ENCODE peak calls at places on chromosomes 5 and 9, in eight cellular contexts. Q is GDM1; D is Daoy; L is neural crest cell; B is GM06990; A is NB4; M is Kasumi-1; N is stimulated activated CD8-positive, alpha-beta memory T cell treated with anti-CD3 and anti-CD28 coated beads, Interleukin-7, amount 100 ng/mL, for 48 hours. C is an unnamed sample.
A peak's percentile ranks its signal among the peaks of the same experiment; 100 is the strongest.

GRCh38 chr5:135891804-135892203 is 3.8 kb downstream of the IL9 start:
- DNase-seq in B (no peak), L (peak; percentile 18), A (peak; percentile 17), D (peak; percentile 40), Q (no peak), M (peak; percentile 3), N (no peak), C (no peak)

GRCh38 chr5:6202113-6202512 is 176.2 kb downstream of the MED10 start:
- DNase-seq in A (no peak), L (no peak), B (no peak), M (no peak), Q (no peak), N (no peak), D (no peak), C (no peak)

GRCh38 chr9:82599550-82599949 is 463.4 kb downstream of the RASEF start:
- DNase-seq in A (no peak), D (no peak), N (no peak), M (no peak), Q (no peak), L (no peak), B (no peak), C (no peak)

GRCh38 chr5:117473075-117473595 is 898.5 kb upstream of the SEMA6A start:
- DNase-seq in Q (no peak), N (no peak), L (no peak), D (no peak), A (no peak), M (no peak), B (no peak), C (no peak)

GRCh38 chr5:105905392-105905791 is 1765.3 kb downstream of the EFNA5 start:
- DNase-seq in D (no peak), L (no peak), N (no peak), B (no peak), A (no peak), M (no peak), Q (no peak), C (no peak)

GRCh38 chr5:126383246-126383645 is 40.0 kb upstream of the GRAMD2B start:
- DNase-seq in A (no peak), D (peak; percentile 45), N (no peak), Q (no peak), L (no peak), M (no peak), B (no peak), C (no peak)

GRCh38 chr9:126126807-126127206 is 199.8 kb upstream of the MVB12B start:
- DNase-seq in A (no peak), L (no peak), D (no peak), Q (no peak), M (no peak), B (no peak), N (no peak), C (no peak)

GRCh38 chr5:68181039-68181599 is 34.4 kb upstream of the PIK3R1 start:
- DNase-seq in D (no peak), N (no peak), Q (no peak), A (no peak), B (no peak), L (no peak), M (no peak), C (no peak)

GRCh38 chr9:136366826-136367225 is 3.3 kb upstream of the DNLZ start:
- DNase-seq in Q (no peak), B (no peak), D (no peak), A (no peak), M (no peak), L (no peak), N (no peak), C (no peak)

GRCh38 chr9:76718166-76718565 is 46.1 kb upstream of the PCA3 start:
- DNase-seq in L (no peak), D (no peak), B (no peak), Q (no peak), N (no peak), M (no peak), A (peak; percentile 9), C (no peak)

GRCh38 chr5:177231479-177232250 is 71.9 kb downstream of the RAB24 start:
- DNase-seq in L (no peak), B (no peak), A (no peak), D (no peak), N (no peak), M (no peak), Q (no peak), C (no peak)

GRCh38 chr5:93497101-93497500 is 83.9 kb downstream of the NR2F1-AS1 start:
- DNase-seq in B (no peak), Q (no peak), L (no peak), D (peak; percentile 36), N (no peak), A (no peak), M (no peak), C (no peak)

GRCh38 chr9:131738838-131739191 is 1.1 kb downstream of the RAPGEF1 start:
- DNase-seq in M (no peak), B (no peak), A (no peak), N (no peak), L (peak; percentile 8), D (no peak), Q (no peak), C (peak; percentile 24)

GRCh38 chr9:94097788-94098413 is 13.6 kb downstream of the PTPDC1 start:
- DNase-seq in B (no peak), L (no peak), A (no peak), D (peak; percentile 84), N (no peak), Q (no peak), M (no peak), C (no peak)

GRCh38 chr5:35089688-35090314 is 42.1 kb upstream of the AGXT2 start:
- DNase-seq in Q (peak; percentile 11), B (peak; percentile 6), L (peak; percentile 59), A (peak; percentile 67), N (no peak), D (peak; percentile 40), M (peak; percentile 59), C (peak; percentile 62)

GRCh38 chr5:140576776-140577201 is 12.2 kb downstream of the SLC35A4 start:
- DNase-seq in D (no peak), B (no peak), L (no peak), A (no peak), N (no peak), M (peak; percentile 11), Q (no peak), C (no peak)

GRCh38 chr5:1840071-1840547 is 38.9 kb downstream of the NDUFS6 start:
- DNase-seq in L (no peak), N (no peak), D (no peak), A (no peak), B (no peak), M (no peak), Q (no peak), C (no peak)

GRCh38 chr9:134590240-134591081 is 51.1 kb upstream of the COL5A1 start:
- DNase-seq in B (no peak), M (no peak), L (no peak), Q (no peak), N (no peak), D (no peak), A (no peak), C (no peak)

GRCh38 chr5:68591850-68592249 is 376.3 kb downstream of the PIK3R1 start:
- DNase-seq in A (no peak), D (no peak), Q (no peak), N (no peak), M (no peak), L (no peak), B (no peak), C (no peak)

GRCh38 chr9:98708103-98708932 is 417 bp downstream of the GABBR2 start:
- DNase-seq in L (no peak), B (no peak), M (no peak), D (peak; percentile 27), A (no peak), N (no peak), Q (no peak), C (peak; percentile 7)

GRCh38 chr5:146818790-146819189 is 59.8 kb downstream of the PPP2R2B start:
- DNase-seq in D (no peak), L (no peak), B (no peak), Q (no peak), M (no peak), N (no peak), A (no peak), C (no peak)

GRCh38 chr5:174535691-174536090 is 188.7 kb upstream of the MSX2 start:
- DNase-seq in Q (no peak), N (no peak), D (peak; percentile 86), M (no peak), B (no peak), A (no peak), L (no peak), C (no peak)

GRCh38 chr9:69204869-69205268 is 30.8 kb downstream of the TJP2 start:
- DNase-seq in N (no peak), Q (no peak), B (no peak), D (peak; percentile 56), L (no peak), M (no peak), A (no peak), C (no peak)

GRCh38 chr5:174145821-174146220 is 100.3 kb downstream of the NSG2 start:
- DNase-seq in N (no peak), B (no peak), M (no peak), A (peak; percentile 8), L (peak; percentile 22), D (no peak), Q (no peak), C (no peak)

GRCh38 chr9:113602126-113603119 is 138.9 kb downstream of the RGS3 start:
- DNase-seq in L (no peak), M (peak; percentile 80), A (peak; percentile 94), D (peak; percentile 98), Q (peak; percentile 49), B (peak; percentile 50), N (peak; percentile 62), C (no peak)

GRCh38 chr5:78829811-78830499 is 155.2 kb downstream of the ARSB start:
- DNase-seq in D (no peak), Q (no peak), N (no peak), M (no peak), L (no peak), B (no peak), A (no peak), C (no peak)

GRCh38 chr5:138824924-138825863 is 49.9 kb downstream of the LRRTM2 start:
- DNase-seq in B (peak; percentile 6), A (peak; percentile 40), Q (no peak), M (peak; percentile 23), N (no peak), D (no peak), L (no peak), C (no peak)

GRCh38 chr9:26955222-26955903 is 849 bp upstream of the IFT74 start:
- DNase-seq in M (peak; percentile 26), L (no peak), B (peak; percentile 15), Q (peak; percentile 49), N (no peak), D (no peak), A (peak; percentile 76), C (no peak)

GRCh38 chr5:77231470-77232138 is 21.1 kb downstream of the PDE8B start:
- DNase-seq in B (no peak), M (peak; percentile 13), L (no peak), A (peak; percentile 64), D (no peak), Q (no peak), N (no peak), C (no peak)

GRCh38 chr9:108443741-108444140 is 412.0 kb downstream of the ACTL7B start:
- DNase-seq in M (no peak), L (no peak), Q (no peak), B (no peak), D (peak; percentile 50), N (no peak), A (no peak), C (no peak)

GRCh38 chr9:7145361-7146069 is 387.7 kb downstream of the KDM4C start:
- DNase-seq in B (no peak), N (no peak), A (no peak), M (no peak), Q (no peak), L (no peak), D (no peak), C (no peak)

GRCh38 chr5:3613726-3614125 is 18.1 kb downstream of the IRX1 start:
- DNase-seq in Q (no peak), A (no peak), D (no peak), B (no peak), N (no peak), M (no peak), L (no peak), C (no peak)

GRCh38 chr5:138354387-138354786 is 1.9 kb downstream of the KDM3B start:
- DNase-seq in L (no peak), A (no peak), D (no peak), Q (no peak), B (no peak), N (no peak), M (no peak), C (no peak)

GRCh38 chr5:5270958-5271605 is 131.0 kb downstream of the ADAMTS16 start:
- DNase-seq in B (no peak), D (peak; percentile 96), M (no peak), L (peak; percentile 63), A (no peak), N (no peak), Q (no peak), C (no peak)